ENCODE peak calls at places on chromosomes 4 and X, in ten cellular contexts. L is anterior cingulate cortex, M is NCI-H2029 treated with DMSO at 0.1 percent for 48 hours, B is B cell, O is heart right ventricle, V is caudate nucleus, Q is left cardiac atrium, D is activated T-cell treated with anti-CD3 and anti-CD28 coated beads for 4 hours, X is GM20000, C is coronary artery. Z is an unnamed sample.

GRCh38 chr4:102196221-102196620 is 149.1 kb downstream of the SLC39A8 start:
- DNase-seq in M (no peak), C (no peak), Q (no peak), B (no peak), L (no peak), V (no peak), X (no peak), O (no peak), D (no peak), Z (no peak)

GRCh38 chr4:83582289-83582756 is 46.4 kb downstream of the GPAT3 start:
- DNase-seq in Q (no peak), D (no peak), B (no peak), O (peak; percentile 16), M (no peak), L (no peak), X (no peak), C (no peak), V (no peak), Z (no peak)

GRCh38 chr4:139986621-139987510 is 167.1 kb downstream of the MAML3 start:
- DNase-seq in D (no peak), V (no peak), B (no peak), L (no peak), X (no peak), Q (no peak), M (no peak), O (no peak), C (no peak), Z (no peak)

GRCh38 chr4:13640149-13640671 is 12.7 kb upstream of the BOD1L1 start:
- DNase-seq in X (no peak), B (no peak), V (no peak), Q (no peak), C (no peak), M (no peak), D (no peak), L (no peak), O (no peak), Z (no peak)

GRCh38 chr4:74598611-74599325 is 153.8 kb downstream of the AREG start:
- DNase-seq in Q (no peak), B (no peak), V (no peak), O (no peak), C (no peak), M (no peak), D (no peak), L (no peak), X (no peak), Z (no peak)

GRCh38 chr4:2408401-2408958 is 10.0 kb downstream of the ZFYVE28 start:
- DNase-seq in L (no peak), B (no peak), M (no peak), X (no peak), Q (no peak), O (no peak), V (no peak), D (no peak), C (no peak), Z (no peak)

GRCh38 chr4:24657768-24658617 is 73.6 kb upstream of the DHX15 start:
- DNase-seq in M (peak; percentile 73), B (no peak), X (peak; percentile 31), D (no peak), C (no peak), V (peak; percentile 20), L (peak; percentile 56), Q (peak; percentile 46), O (peak; percentile 19), Z (peak; percentile 32)

GRCh38 chr4:149522031-149522430 is 293.6 kb downstream of the IQCM start:
- DNase-seq in Q (no peak), M (no peak), O (no peak), L (no peak), V (no peak), B (no peak), C (no peak), D (no peak), X (no peak), Z (no peak)

GRCh38 chrX:38800981-38801845 is at the start of gene MID1IP1:
- DNase-seq in B (peak; percentile 73), M (peak; percentile 51), C (peak; percentile 91), O (peak; percentile 90), X (peak; percentile 72), V (peak; percentile 77), Q (peak; percentile 92), D (peak; percentile 40), L (peak; percentile 76), Z (peak; percentile 76)

GRCh38 chr4:26671111-26671510 is 87.2 kb downstream of the TBC1D19 start:
- DNase-seq in V (no peak), X (no peak), L (no peak), B (no peak), M (peak; percentile 30), O (no peak), D (no peak), Q (no peak), C (no peak), Z (no peak)

Z was measured in GM13976.